ENCODE peak calls at places on chromosomes 7 and 10, in ten cellular contexts. E is heart left ventricle, O is activated B cell treated with CpG ODN at 0.5 μM for 24 hours, A is GM20000, P is WTC11, X is HFF-Myc, R is PC-3, L is astrocyte of the cerebellum, G is OCI-LY7, B is PC-9. F is an unnamed sample.
A peak's percentile ranks its signal among the peaks of the same experiment; 100 is the strongest.

GRCh38 chr10:2885956-2886296 is 181.4 kb upstream of the PFKP start:
- DNase-seq in E (no peak), O (no peak), A (no peak), P (no peak), X (no peak), R (no peak), L (no peak), G (no peak), B (no peak), F (no peak)

GRCh38 chr10:129851941-129852650 is 112.0 kb downstream of the EBF3 start:
- DNase-seq in E (no peak), O (no peak), A (no peak), P (no peak), X (no peak), R (no peak), L (no peak), G (no peak), B (no peak), F (no peak)

GRCh38 chr10:119849031-119849789 is 23.4 kb downstream of the MCMBP start:
- DNase-seq in E (no peak), O (no peak), A (no peak), P (no peak), X (no peak), R (no peak), L (peak; percentile 61), G (no peak), B (peak; percentile 40), F (no peak)

GRCh38 chr10:118590334-118590733 is 5.1 kb downstream of the PRLHR start:
- DNase-seq in E (no peak), O (no peak), A (no peak), P (no peak), X (no peak), R (peak; percentile 50), L (no peak), G (no peak), B (no peak), F (no peak)

GRCh38 chr10:35396560-35397434 is 60.5 kb downstream of the CCNY start:
- DNase-seq in E (no peak), O (no peak), A (no peak), P (no peak), X (no peak), R (no peak), L (no peak), G (no peak), B (no peak), F (no peak)

GRCh38 chr7:37987732-37988131 is 67.3 kb downstream of the EPDR1 start:
- DNase-seq in E (no peak), O (no peak), A (no peak), P (no peak), X (no peak), R (peak; percentile 84), L (peak; percentile 62), G (no peak), B (peak; percentile 43), F (no peak)

GRCh38 chr7:135879238-135879637 is 97.9 kb downstream of the MTPN start:
- DNase-seq in E (no peak), O (no peak), A (no peak), P (no peak), X (no peak), R (peak; percentile 40), L (no peak), G (no peak), B (peak; percentile 70), F (no peak)

GRCh38 chr7:151754142-151754590 is 122.7 kb downstream of the PRKAG2 start:
- DNase-seq in E (peak; percentile 81), O (peak; percentile 45), A (peak; percentile 50), P (peak; percentile 85), X (peak; percentile 99), R (peak; percentile 96), L (peak; percentile 98), G (peak; percentile 66), B (peak; percentile 97), F (peak; percentile 73)

GRCh38 chr10:117541909-117542705 is 439 bp upstream of the EMX2 start:
- DNase-seq in E (no peak), O (no peak), A (peak; percentile 70), P (peak; percentile 86), X (peak; percentile 14), R (no peak), L (peak; percentile 5), G (no peak), B (no peak), F (peak; percentile 61)

GRCh38 chr7:69038915-69039314 is 559.4 kb upstream of the AUTS2 start:
- DNase-seq in E (no peak), O (no peak), A (no peak), P (no peak), X (no peak), R (no peak), L (no peak), G (no peak), B (no peak), F (no peak)

GRCh38 chr7:30745251-30745650 is 6.7 kb upstream of the INMT start:
- DNase-seq in E (no peak), O (no peak), A (no peak), P (no peak), X (no peak), R (no peak), L (no peak), G (no peak), B (no peak), F (no peak)

GRCh38 chr7:30741289-30741688 is 10.6 kb upstream of the INMT start:
- DNase-seq in E (no peak), O (no peak), A (no peak), P (no peak), X (no peak), R (no peak), L (no peak), G (no peak), B (no peak), F (no peak)

GRCh38 chr7:30744075-30744417 is 7.9 kb upstream of the INMT start:
- DNase-seq in E (no peak), O (no peak), A (no peak), P (no peak), X (no peak), R (no peak), L (no peak), G (no peak), B (no peak), F (no peak)

GRCh38 chr7:30740417-30741181 is 11.3 kb upstream of the INMT start:
- DNase-seq in E (peak; percentile 77), O (peak; percentile 53), A (peak; percentile 84), P (peak; percentile 88), X (no peak), R (peak; percentile 80), L (peak; percentile 38), G (peak; percentile 60), B (peak; percentile 63), F (peak; percentile 82)

GRCh38 chr7:30743371-30744074 is 8.4 kb upstream of the INMT start:
- DNase-seq in E (peak; percentile 70), O (no peak), A (no peak), P (no peak), X (no peak), R (peak; percentile 20), L (no peak), G (no peak), B (no peak), F (no peak)
- TF ChIP-seq CTCF in E (peak; percentile 56), O (no peak), A (no peak), P (no peak), X (peak; percentile 54), R (peak; percentile 38), L (peak; percentile 24), G (no peak), B (peak; percentile 38), F (no peak)

GRCh38 chr7:47435889-47436312 is 146.0 kb downstream of the TNS3 start:
- DNase-seq in E (peak; percentile 83), O (no peak), A (no peak), P (peak; percentile 58), X (peak; percentile 31), R (peak; percentile 67), L (peak; percentile 66), G (peak; percentile 66), B (no peak), F (peak; percentile 48)
- TF ChIP-seq CTCF in E (peak; percentile 83), O (no peak), A (peak; percentile 26), P (peak; percentile 25), X (peak; percentile 68), R (peak; percentile 76), L (peak; percentile 79), G (peak; percentile 78), B (peak; percentile 59), F (peak; percentile 77)

GRCh38 chr10:64733980-64734379 is 1212.8 kb downstream of the REEP3 start:
- DNase-seq in E (no peak), O (no peak), A (peak; percentile 6), P (peak; percentile 13), X (no peak), R (peak; percentile 86), L (no peak), G (peak; percentile 0), B (no peak), F (peak; percentile 2)
- TF ChIP-seq CTCF in E (no peak), O (no peak), A (peak; percentile 42), P (no peak), X (no peak), R (peak; percentile 91), L (peak; percentile 33), G (peak; percentile 54), B (peak; percentile 70), F (peak; percentile 67)

DNA sequence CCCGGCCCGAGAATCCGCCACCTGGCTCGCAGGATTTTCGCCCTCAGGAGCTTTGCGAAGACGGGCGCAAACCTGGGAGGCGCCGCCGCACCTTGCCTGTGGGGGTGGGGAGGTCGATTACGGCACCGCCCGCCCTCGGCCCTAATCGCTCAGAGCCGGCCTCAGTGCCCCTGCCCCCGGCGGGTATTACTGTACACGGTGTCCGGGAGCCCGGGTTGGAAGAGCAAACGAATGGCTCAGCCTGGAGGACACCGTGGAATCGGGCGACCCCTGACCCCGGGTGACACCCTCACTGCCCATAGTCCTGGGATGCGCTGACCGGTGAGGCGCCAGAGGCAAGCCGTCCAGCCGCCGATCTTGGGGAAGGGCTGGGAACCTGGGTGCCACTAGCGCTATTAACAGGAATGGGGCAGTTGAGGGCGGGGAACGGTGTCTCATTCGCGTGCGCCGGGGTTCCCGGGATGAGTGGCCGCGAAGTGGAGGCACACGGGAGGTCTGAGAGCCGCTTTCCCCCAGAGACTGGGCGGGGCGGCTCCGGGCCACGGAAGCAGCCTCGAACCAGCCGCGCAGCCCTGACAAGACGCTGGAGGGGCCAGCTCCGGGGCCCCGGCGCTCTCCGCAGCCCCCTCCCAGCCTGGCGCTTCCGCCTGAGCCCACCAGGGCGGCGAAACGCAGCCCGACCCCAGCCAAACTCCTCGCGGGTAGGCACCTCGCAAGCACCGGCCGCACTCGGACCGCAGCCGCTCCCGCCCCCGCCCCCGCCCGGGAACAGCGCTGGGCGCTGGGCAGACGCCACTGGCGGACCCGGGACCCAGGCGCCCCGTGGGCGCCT is 167.5 kb downstream of the NRF1 start:
- DNase-seq in E (no peak), O (peak; percentile 34), A (peak; percentile 57), P (peak; percentile 49), X (no peak), R (peak; percentile 22), L (no peak), G (no peak), B (peak; percentile 33), F (no peak)
- TF ChIP-seq CTCF in E (no peak), O (no peak), A (no peak), P (no peak), X (no peak), R (no peak), L (no peak), G (peak; percentile 35), B (no peak), F (peak; percentile 44)

GRCh38 chr10:1465993-1466764 is 271.1 kb downstream of the ADARB2 start:
- DNase-seq in E (peak; percentile 44), O (no peak), A (no peak), P (no peak), X (no peak), R (no peak), L (no peak), G (no peak), B (no peak), F (no peak)
- TF ChIP-seq CTCF in E (no peak), O (no peak), A (no peak), P (no peak), X (no peak), R (no peak), L (no peak), G (no peak), B (no peak), F (no peak)

GRCh38 chr7:131255242-131255641 is 72.4 kb upstream of the MKLN1 start:
- DNase-seq in E (no peak), O (no peak), A (no peak), P (no peak), X (no peak), R (no peak), L (no peak), G (no peak), B (no peak), F (no peak)
- TF ChIP-seq CTCF in E (no peak), O (no peak), A (no peak), P (no peak), X (no peak), R (no peak), L (no peak), G (no peak), B (no peak), F (no peak)